ENCODE peak calls at places on chromosome 11, in five cellular contexts. K is effector memory CD8-positive, alpha-beta T cell; O is left cardiac atrium; R is dorsolateral prefrontal cortex; N is HCEC 1CT. M is an unnamed sample.

GRCh38 chr11:12380565-12381325 is 3.4 kb downstream of the PARVA start:
- DNase-seq in K (no peak), O (no peak), R (no peak), N (no peak), M (no peak)

GRCh38 chr11:35364101-35364780 is 55.1 kb downstream of the SLC1A2 start:
- DNase-seq in K (no peak), O (peak), R (no peak), N (peak), M (no peak)

GRCh38 chr11:134264966-134265365 is 11.2 kb upstream of the GLB1L3 start:
- DNase-seq in K (no peak), O (no peak), R (no peak), N (no peak), M (no peak)

GRCh38 chr11:94910779-94911178 is 62.6 kb downstream of the CWC15 start:
- DNase-seq in K (no peak), O (no peak), R (no peak), N (peak), M (no peak)

GRCh38 chr11:125332821-125333220 is 163.2 kb downstream of the FEZ1 start:
- DNase-seq in K (no peak), O (no peak), R (no peak), N (no peak), M (no peak)

GRCh38 chr11:31643831-31644230 is 134.3 kb downstream of the ELP4 start:
- DNase-seq in K (no peak), O (no peak), R (no peak), N (peak), M (no peak)

GRCh38 chr11:118612378-118612777 is 5.0 kb downstream of the PHLDB1 start:
- DNase-seq in K (no peak), O (peak), R (no peak), N (no peak), M (no peak)

GRCh38 chr11:8720868-8721739 is 38.5 kb downstream of the RPL27A start:
- DNase-seq in K (no peak), O (no peak), R (no peak), N (no peak), M (no peak)

GRCh38 chr11:64553554-64554201 is 37.3 kb upstream of the SLC22A12 start:
- DNase-seq in K (peak), O (peak), R (peak), N (peak), M (peak)

GRCh38 chr11:106249857-106250256 is 172.4 kb downstream of the AASDHPPT start:
- DNase-seq in K (no peak), O (no peak), R (no peak), N (no peak), M (no peak)

GRCh38 chr11:59938718-59939117 is 486 bp downstream of the OOSP1 start:
- DNase-seq in K (no peak), O (no peak), R (no peak), N (no peak), M (no peak)

GRCh38 chr11:131464481-131464880 is 94.1 kb downstream of the NTM start:
- DNase-seq in K (no peak), O (no peak), R (no peak), N (no peak), M (no peak)

GRCh38 chr11:134532921-134533421 is 120.9 kb upstream of the B3GAT1 start:
- DNase-seq in K (no peak), O (no peak), R (peak), N (no peak), M (no peak)

GRCh38 chr11:73186294-73186850 is 31.7 kb upstream of the P2RY2 start:
- DNase-seq in K (no peak), O (no peak), R (no peak), N (no peak), M (no peak)

GRCh38 chr11:129937592-129938238 is 42.3 kb upstream of the NFRKB start:
- DNase-seq in K (no peak), O (no peak), R (no peak), N (no peak), M (no peak)

GRCh38 chr11:72974487-72975205 is 160.4 kb downstream of the ATG16L2 start:
- DNase-seq in K (no peak), O (no peak), R (no peak), N (peak), M (no peak)

GRCh38 chr11:34027516-34028406 is 23.8 kb upstream of the CAPRIN1 start:
- DNase-seq in K (no peak), O (no peak), R (no peak), N (no peak), M (no peak)

GRCh38 chr11:69796063-69796462 is 20.9 kb upstream of the FGF4 start:
- DNase-seq in K (no peak), O (no peak), R (no peak), N (no peak), M (no peak)

GRCh38 chr11:86497310-86497709 is 122.6 kb downstream of the CCDC81 start:
- DNase-seq in K (no peak), O (no peak), R (no peak), N (no peak), M (no peak)

GRCh38 chr11:110261195-110262140 is 34.9 kb downstream of the RDX start:
- DNase-seq in K (no peak), O (no peak), R (no peak), N (no peak), M (no peak)

GRCh38 chr11:64892838-64893193 is 14.4 kb upstream of the EHD1 start:
- DNase-seq in K (no peak), O (no peak), R (no peak), N (no peak), M (no peak)

GRCh38 chr11:11022126-11022730 is 164.4 kb upstream of the ZBED5 start:
- DNase-seq in K (peak), O (no peak), R (no peak), N (peak), M (peak)

GRCh38 chr11:59616396-59616982 is 915 bp upstream of the OSBP start:
- DNase-seq in K (no peak), O (no peak), R (no peak), N (no peak), M (no peak)

GRCh38 chr11:831132-831864 is 1.5 kb upstream of the CD151 start:
- DNase-seq in K (no peak), O (no peak), R (no peak), N (no peak), M (no peak)

GRCh38 chr11:61834278-61835004 is 6.3 kb downstream of the FADS2 start:
- DNase-seq in K (peak), O (peak), R (no peak), N (peak), M (peak)

GRCh38 chr11:130814440-130815073 is 101.7 kb downstream of the SNX19 start:
- DNase-seq in K (no peak), O (no peak), R (no peak), N (no peak), M (no peak)

GRCh38 chr11:83007909-83008580 is 63.7 kb downstream of the RAB30 start:
- DNase-seq in K (no peak), O (peak), R (peak), N (no peak), M (no peak)

GRCh38 chr11:29171350-29171950 is 845.4 kb downstream of the KCNA4 start:
- DNase-seq in K (no peak), O (no peak), R (no peak), N (no peak), M (no peak)

GRCh38 chr11:24697722-24698121 is 200.9 kb downstream of the LUZP2 start:
- DNase-seq in K (no peak), O (no peak), R (no peak), N (peak), M (no peak)

GRCh38 chr11:87477321-87477720 is 439.6 kb downstream of the TMEM135 start:
- DNase-seq in K (no peak), O (no peak), R (no peak), N (no peak), M (no peak)

GRCh38 chr11:134597452-134597851 is 185.4 kb upstream of the B3GAT1 start:
- DNase-seq in K (no peak), O (no peak), R (no peak), N (no peak), M (no peak)

GRCh38 chr11:91773090-91773489 is 451.5 kb upstream of the FAT3 start:
- DNase-seq in K (no peak), O (no peak), R (no peak), N (no peak), M (no peak)

GRCh38 chr11:33892906-33893594 is 1.2 kb upstream of the LMO2 start:
- DNase-seq in K (no peak), O (no peak), R (no peak), N (no peak), M (no peak)

GRCh38 chr11:46381046-46381835 is at the start of gene MDK:
- DNase-seq in K (no peak), O (no peak), R (no peak), N (no peak), M (no peak)

GRCh38 chr11:123404626-123405025 is 25.4 kb upstream of the GRAMD1B start:
- DNase-seq in K (no peak), O (no peak), R (no peak), N (no peak), M (no peak)

GRCh38 chr11:16879690-16880089 is 134.5 kb downstream of the PLEKHA7 start:
- DNase-seq in K (no peak), O (no peak), R (no peak), N (peak), M (no peak)

GRCh38 chr11:74685338-74685737 is 45.9 kb downstream of the CHRDL2 start:
- DNase-seq in K (no peak), O (no peak), R (no peak), N (no peak), M (no peak)

GRCh38 chr11:14029971-14030531 is 67.5 kb downstream of the SPON1 start:
- DNase-seq in K (no peak), O (peak), R (no peak), N (peak), M (no peak)